ENCODE peak calls at places on chromosomes 4 and X, in ten cellular contexts. T, A, L, E, U, S, Z, M, I and B are unnamed samples.

GRCh38 chr4:23889814-23890269 is at the start of gene PPARGC1A:
- DNase-seq in Z (no peak), T (no peak), M (peak), L (no peak), E (peak), A (no peak), I (peak), S (no peak), U (peak), B (no peak)

GRCh38 chrX:76183289-76184057 is 10.6 kb downstream of the PBDC1 start:
- DNase-seq in S (no peak), A (no peak), I (no peak), L (no peak), M (no peak), U (no peak), Z (no peak), E (no peak), T (peak), B (no peak)

GRCh38 chr4:107896158-107896645 is 35.1 kb upstream of the CYP2U1 start:
- DNase-seq in I (no peak), S (no peak), T (no peak), L (no peak), A (no peak), Z (no peak), M (no peak), E (no peak), U (no peak), B (no peak)

GRCh38 chr4:8640816-8641215 is 48.3 kb downstream of the CPZ start:
- DNase-seq in E (no peak), Z (no peak), T (no peak), U (no peak), A (no peak), L (no peak), I (no peak), M (no peak), S (no peak), B (no peak)

GRCh38 chrX:82648062-82648461 is 860.0 kb upstream of the POU3F4 start:
- DNase-seq in T (no peak), Z (no peak), I (no peak), M (no peak), L (no peak), S (no peak), U (no peak), A (no peak), E (no peak), B (no peak)

GRCh38 chr4:52640808-52641595 is 18.1 kb downstream of the USP46 start:
- DNase-seq in I (no peak), L (no peak), E (no peak), S (no peak), A (no peak), Z (no peak), T (no peak), U (no peak), M (no peak), B (no peak)

GRCh38 chrX:150688911-150689451 is 4.2 kb upstream of the MTMR1 start:
- DNase-seq in A (no peak), U (no peak), M (no peak), I (no peak), E (no peak), T (no peak), Z (no peak), S (no peak), L (no peak), B (no peak)

GRCh38 chr4:29711226-29711625 is 1008.9 kb upstream of the PCDH7 start:
- DNase-seq in L (no peak), Z (no peak), U (no peak), T (no peak), A (no peak), M (no peak), S (no peak), I (no peak), E (no peak), B (no peak)

GRCh38 chr4:79366422-79366821 is 40.6 kb upstream of the NAA11 start:
- DNase-seq in E (no peak), L (no peak), S (no peak), I (no peak), T (no peak), A (no peak), Z (no peak), M (no peak), U (no peak), B (no peak)

GRCh38 chr4:154416183-154416543 is 75.4 kb downstream of the DCHS2 start:
- DNase-seq in T (no peak), S (no peak), A (no peak), U (no peak), L (no peak), I (no peak), M (peak), Z (no peak), E (no peak), B (no peak)

GRCh38 chr4:2085496-2085901 is 26.4 kb downstream of the NAT8L start:
- DNase-seq in S (no peak), L (no peak), M (no peak), Z (no peak), E (peak), A (no peak), U (no peak), I (no peak), T (no peak), B (no peak)

GRCh38 chrX:15382809-15383208 is 1.4 kb downstream of the VEGFD start:
- DNase-seq in E (no peak), Z (no peak), A (no peak), M (no peak), T (no peak), U (no peak), S (no peak), I (no peak), L (no peak), B (no peak)

GRCh38 chr4:23333946-23334878 is 555.6 kb downstream of the PPARGC1A start:
- DNase-seq in I (no peak), U (peak), T (peak), E (peak), Z (no peak), S (peak), A (peak), L (no peak), M (no peak), B (peak)

GRCh38 chrX:155070663-155070974 is 317 bp downstream of the CMC4 start:
- DNase-seq in L (no peak), E (peak), Z (no peak), U (no peak), M (peak), A (peak), I (no peak), T (no peak), S (no peak), B (no peak)

GRCh38 chr4:168859100-168859499 is 151.0 kb downstream of the CBR4 start:
- DNase-seq in T (no peak), M (no peak), I (no peak), S (no peak), A (no peak), Z (no peak), L (no peak), U (no peak), E (no peak), B (no peak)

GRCh38 chr4:167032876-167033275 is 201.4 kb downstream of the SPOCK3 start:
- DNase-seq in E (no peak), T (no peak), L (no peak), Z (no peak), I (no peak), A (no peak), U (no peak), M (no peak), S (no peak), B (no peak)

GRCh38 chr4:116122131-116122530 is 963.2 kb downstream of the TRAM1L1 start:
- DNase-seq in L (no peak), U (no peak), S (no peak), M (no peak), Z (no peak), T (no peak), I (no peak), E (no peak), A (no peak), B (no peak)